ENCODE peak calls at places on chromosomes 11 and 22, in eight cellular contexts. E, L, T, G, N, H, P and O are unnamed samples.

GRCh38 chr11:65776196-65776595 is 4.6 kb downstream of the AP5B1 start:
- DNase-seq in H (no peak), G (no peak), E (no peak), T (no peak), L (no peak), P (no peak), N (peak), O (no peak)

GRCh38 chr11:8963569-8964323 is 496 bp downstream of the TMEM9B start:
- DNase-seq in T (peak), N (no peak), L (peak), P (peak), G (peak), E (peak), H (peak), O (peak)

GRCh38 chr11:68550485-68550817 is 89.9 kb downstream of the PPP6R3 start:
- DNase-seq in T (peak), G (no peak), E (no peak), H (no peak), L (no peak), P (no peak), N (no peak), O (no peak)

GRCh38 chr11:74937696-74938475 is 11.0 kb downstream of the XRRA1 start:
- DNase-seq in T (peak), L (no peak), G (no peak), P (no peak), N (peak), E (no peak), H (no peak), O (no peak)

GRCh38 chr11:2700415-2701211 is 819 bp upstream of the KCNQ1OT1 start:
- DNase-seq in L (peak), G (peak), N (peak), T (peak), P (no peak), E (peak), H (peak), O (peak)

GRCh38 chr11:42253156-42253555 is 793.7 kb upstream of the LRRC4C start:
- DNase-seq in G (no peak), T (no peak), L (no peak), P (no peak), E (no peak), N (no peak), H (no peak), O (no peak)

GRCh38 chr11:72578051-72578450 is 96.2 kb downstream of the PDE2A start:
- DNase-seq in H (no peak), L (no peak), N (no peak), E (no peak), T (no peak), G (no peak), P (no peak), O (no peak)

GRCh38 chr22:36386900-36387663 is 685 bp downstream of the MYH9 start:
- DNase-seq in L (peak), E (peak), N (no peak), T (peak), G (peak), P (no peak), H (no peak), O (peak)

GRCh38 chr22:38169116-38169515 is 12.5 kb downstream of the PLA2G6 start:
- DNase-seq in G (no peak), L (no peak), N (no peak), H (no peak), T (no peak), P (no peak), E (no peak), O (no peak)

GRCh38 chr22:28172948-28173360 is 253.9 kb upstream of the PITPNB start:
- DNase-seq in H (no peak), G (no peak), P (no peak), T (peak), E (no peak), L (no peak), N (no peak), O (no peak)

GRCh38 chr22:24938741-24939341 is 7.7 kb downstream of the LHFPL7 start:
- DNase-seq in N (peak), E (no peak), T (peak), P (peak), L (no peak), G (no peak), H (no peak), O (no peak)

GRCh38 chr22:39567135-39567946 is 3.2 kb upstream of the CACNA1I start:
- DNase-seq in N (no peak), T (no peak), P (peak), G (no peak), H (no peak), L (no peak), E (no peak), O (no peak)

GRCh38 chr11:130601141-130601540 is 152.7 kb downstream of the ADAMTS15 start:
- DNase-seq in T (peak), H (no peak), L (no peak), N (peak), E (peak), P (no peak), G (peak), O (peak)

GRCh38 chr11:90414221-90414620 is 191.4 kb upstream of the CHORDC1 start:
- DNase-seq in T (no peak), P (no peak), G (no peak), E (no peak), H (no peak), N (no peak), L (no peak), O (no peak)

GRCh38 chr11:118703563-118704106 is 24.2 kb upstream of the TREH start:
- DNase-seq in E (no peak), P (no peak), N (no peak), H (no peak), T (no peak), L (no peak), G (no peak), O (no peak)

GRCh38 chr22:30298005-30298701 is 8.8 kb upstream of the CASTOR1 start:
- DNase-seq in G (no peak), N (no peak), E (no peak), L (no peak), T (no peak), P (no peak), H (no peak), O (no peak)

GRCh38 chr22:38383417-38383816 is 66.2 kb upstream of the CSNK1E start:
- DNase-seq in G (no peak), E (no peak), P (no peak), N (no peak), T (no peak), H (no peak), L (no peak), O (no peak)

GRCh38 chr22:21808130-21808529 is 59.3 kb downstream of the MAPK1 start:
- DNase-seq in G (no peak), N (no peak), P (no peak), H (no peak), L (no peak), E (no peak), T (no peak), O (no peak)

GRCh38 chr11:134677338-134677948 is 265.4 kb upstream of the B3GAT1 start:
- DNase-seq in G (no peak), N (no peak), E (no peak), P (no peak), H (no peak), L (peak), T (no peak), O (no peak)

GRCh38 chr11:35651263-35651662 is 11.3 kb upstream of the TRIM44 start:
- DNase-seq in N (no peak), E (no peak), L (no peak), H (no peak), G (no peak), P (no peak), T (no peak), O (no peak)

GRCh38 chr11:1298695-1299492 is 10.5 kb downstream of the TOLLIP start:
- DNase-seq in E (peak), T (peak), P (no peak), H (peak), N (peak), L (peak), G (peak), O (peak)

GRCh38 chr22:22403306-22403705 is 105.2 kb downstream of the ZNF280B start:
- DNase-seq in N (no peak), H (no peak), G (no peak), P (no peak), L (no peak), E (no peak), T (no peak), O (no peak)

GRCh38 chr11:113778111-113778910 is 1.3 kb upstream of the CLDN25 start:
- DNase-seq in T (peak), L (no peak), H (peak), E (no peak), P (no peak), N (peak), G (peak), O (no peak)

GRCh38 chr11:12126352-12127019 is 16.1 kb downstream of the MICAL2 start:
- DNase-seq in G (no peak), H (no peak), N (peak), E (no peak), P (no peak), L (no peak), T (peak), O (no peak)

GRCh38 chr22:37982151-37982838 is 2.1 kb downstream of the SOX10 start:
- DNase-seq in N (no peak), G (no peak), P (no peak), H (no peak), L (no peak), T (no peak), E (no peak), O (no peak)

GRCh38 chr11:1638344-1638743 is 8.8 kb downstream of the KRTAP5-5 start:
- DNase-seq in H (no peak), T (no peak), G (peak), P (no peak), L (peak), E (no peak), N (no peak), O (no peak)

DNA sequence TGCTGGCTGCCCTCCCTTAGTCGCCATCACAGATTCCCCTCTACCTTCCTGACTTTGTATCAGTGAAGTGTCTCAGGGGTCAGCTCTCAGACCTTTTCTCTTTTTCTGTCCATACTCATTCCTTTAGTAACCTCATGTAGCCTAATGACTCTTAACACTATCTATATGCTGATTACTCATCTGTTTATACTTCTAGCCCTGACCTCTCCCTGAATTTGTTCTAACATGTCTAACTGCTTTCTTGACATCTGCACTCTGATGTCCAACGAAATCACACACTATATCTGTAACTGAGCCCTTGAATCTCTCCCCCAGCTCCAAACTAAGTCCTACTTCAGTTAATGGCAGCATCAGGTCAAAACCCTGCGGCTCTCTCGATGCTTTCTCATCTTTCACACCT is 135.8 kb upstream of the TIMP3 start:
- DNase-seq in E (no peak), P (no peak), L (no peak), H (no peak), T (peak), G (no peak), N (peak), O (no peak)
- H3K4me3 ChIP-seq in E (no peak), P (no peak), L (no peak), H (no peak), T (no peak), G (no peak), N (no peak), O (no peak)

GRCh38 chr11:76919887-76920746 is 59.4 kb downstream of the ACER3 start:
- DNase-seq in P (peak), H (peak), L (peak), N (peak), G (peak), T (peak), E (peak), O (peak)

GRCh38 chr11:76916712-76917111 is 56.0 kb downstream of the ACER3 start:
- DNase-seq in E (no peak), L (no peak), T (no peak), N (no peak), G (no peak), H (no peak), P (no peak), O (no peak)

GRCh38 chr11:76919467-76919866 is 58.7 kb downstream of the ACER3 start:
- DNase-seq in G (no peak), N (no peak), T (no peak), L (no peak), H (no peak), P (no peak), E (no peak), O (no peak)

DNA sequence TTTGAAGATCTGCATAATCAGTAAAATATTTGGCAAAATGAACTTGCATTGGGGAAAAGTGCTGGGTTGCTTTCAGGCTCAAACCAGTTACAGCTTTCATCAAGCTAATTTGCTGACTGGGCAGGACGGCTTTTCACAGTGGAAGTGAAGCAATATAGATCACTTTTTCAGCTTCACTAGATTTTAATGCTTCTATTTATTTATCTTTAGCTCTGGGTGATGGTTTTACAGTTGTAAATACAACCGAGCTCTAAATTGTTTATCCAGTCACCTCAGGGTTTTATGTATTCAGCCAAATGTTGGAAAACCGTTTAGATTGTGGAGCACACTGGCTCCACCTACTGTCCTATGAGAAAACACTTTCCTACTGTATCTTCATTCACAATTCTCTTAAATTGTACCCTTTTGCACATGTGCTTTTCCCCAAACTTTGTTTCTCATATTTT is 58.2 kb downstream of the ACER3 start:
- DNase-seq in T (peak), H (no peak), P (peak), E (no peak), L (no peak), N (peak), G (no peak), O (no peak)
- H3K27ac ChIP-seq in T (no peak), H (peak), P (no peak), E (no peak), L (no peak), N (no peak), G (no peak), O (peak)

GRCh38 chr11:128725630-128726461 is 32.0 kb downstream of the FLI1 start:
- DNase-seq in L (no peak), T (peak), P (peak), H (no peak), N (peak), G (no peak), E (no peak), O (no peak)
- H3K4me3 ChIP-seq in L (no peak), T (no peak), P (peak), H (no peak), N (no peak), G (no peak), E (no peak), O (no peak)

GRCh38 chr11:116371146-116371545 is 401.6 kb downstream of the BUD13 start:
- DNase-seq in H (no peak), G (no peak), N (no peak), P (no peak), L (no peak), E (no peak), T (no peak), O (no peak)

GRCh38 chr11:116373107-116373506 is 399.7 kb downstream of the BUD13 start:
- DNase-seq in N (no peak), G (no peak), P (no peak), E (no peak), L (no peak), H (no peak), T (no peak), O (no peak)

GRCh38 chr11:116366451-116366850 is 406.3 kb downstream of the BUD13 start:
- DNase-seq in L (no peak), G (no peak), H (no peak), E (no peak), T (no peak), N (no peak), P (no peak), O (no peak)

GRCh38 chr11:116364357-116364756 is 408.4 kb downstream of the BUD13 start:
- DNase-seq in H (no peak), P (no peak), G (no peak), N (no peak), L (no peak), E (no peak), T (no peak), O (no peak)

DNA sequence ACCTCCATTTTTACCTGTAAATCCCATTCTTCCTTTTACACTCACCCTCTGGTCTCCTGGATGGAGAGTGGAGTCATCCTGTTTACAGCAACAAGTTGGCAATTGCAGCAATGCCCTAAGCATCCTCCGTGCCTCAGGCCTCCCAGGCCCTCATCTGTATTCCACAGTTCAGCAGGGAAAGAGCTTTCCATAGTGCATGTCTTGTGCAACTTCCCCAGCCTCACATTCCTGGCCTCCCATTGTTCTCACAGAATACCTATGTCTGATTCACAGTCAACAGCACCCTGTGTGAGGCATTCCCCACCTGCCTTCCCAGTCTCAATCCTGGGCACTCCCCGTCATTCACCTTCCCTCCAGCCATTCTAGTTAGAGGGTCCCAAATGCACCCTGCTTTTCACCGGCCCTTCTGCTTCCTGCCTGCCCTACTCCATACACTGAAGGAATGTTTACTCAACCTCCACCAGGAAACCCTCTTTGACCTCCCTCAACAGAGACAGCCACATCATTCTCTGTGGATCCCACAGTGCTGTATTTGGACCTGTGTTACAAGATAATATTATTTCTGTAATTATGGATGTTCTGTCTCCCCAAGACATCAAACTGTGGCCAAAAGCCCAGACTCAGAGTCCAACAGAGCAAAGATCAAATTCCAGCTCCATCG is 405.7 kb downstream of the BUD13 start:
- DNase-seq in N (no peak), G (no peak), T (peak), L (no peak), H (no peak), E (no peak), P (no peak), O (no peak)
- H3K27ac ChIP-seq in N (no peak), G (no peak), T (no peak), L (no peak), H (no peak), E (no peak), P (no peak), O (no peak)

GRCh38 chr11:128473631-128474030 is 113.7 kb downstream of the ETS1 start:
- DNase-seq in E (no peak), L (no peak), H (no peak), P (peak), G (no peak), N (no peak), T (no peak), O (no peak)
- H3K4me3 ChIP-seq in E (no peak), L (no peak), H (no peak), P (peak), G (no peak), N (no peak), T (no peak), O (no peak)

GRCh38 chr22:46740910-46741785 is 3.1 kb upstream of the CERK start:
- DNase-seq in H (no peak), T (no peak), G (peak), L (no peak), P (no peak), N (no peak), E (peak), O (no peak)
- H3K27ac ChIP-seq in H (no peak), T (no peak), G (peak), L (no peak), P (no peak), N (no peak), E (peak), O (no peak)

DNA sequence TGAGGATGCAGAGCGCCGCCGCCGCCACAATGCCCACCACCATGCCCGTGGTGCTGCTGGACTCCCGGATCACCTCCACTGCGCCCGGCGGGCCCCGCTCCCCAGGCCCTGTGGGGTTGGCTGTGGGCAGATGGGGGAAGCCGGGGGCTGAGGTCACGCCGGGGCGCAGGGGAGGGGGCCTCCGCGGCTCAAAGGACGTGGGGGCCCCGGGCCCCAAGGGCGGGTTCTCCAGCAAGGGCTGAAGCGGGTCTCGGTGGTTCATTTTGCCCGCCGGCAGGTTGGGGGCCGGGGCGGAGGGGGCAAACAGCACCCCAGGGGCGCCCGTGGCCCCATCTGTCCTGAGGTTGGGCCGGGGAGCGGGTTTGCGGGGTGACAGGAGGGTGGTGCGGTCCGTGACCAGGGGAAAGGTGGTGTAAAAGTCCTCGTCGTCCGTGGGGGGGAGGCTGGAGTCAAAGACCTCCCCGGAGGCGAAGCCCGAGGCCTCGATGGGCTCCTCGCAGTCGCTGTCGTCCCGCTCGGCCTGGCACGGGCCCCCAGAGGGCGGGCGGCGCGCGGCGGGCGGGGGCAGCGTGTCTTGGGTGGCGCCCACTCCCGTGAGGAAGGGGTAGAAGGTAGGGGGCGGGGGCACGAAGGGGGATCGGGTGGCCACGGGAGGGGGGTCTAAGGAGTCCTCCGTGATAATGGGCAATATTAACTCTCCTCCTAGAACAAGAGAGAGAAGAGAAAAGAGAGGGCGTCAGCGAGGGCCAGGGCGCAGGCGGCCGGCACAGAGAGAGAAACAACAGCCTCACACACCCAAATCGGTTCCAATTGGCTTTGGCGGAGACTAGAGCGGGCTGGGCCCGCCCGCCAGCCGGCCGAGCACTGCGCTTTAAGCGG is 16.6 kb downstream of the SLC22A12 start:
- DNase-seq in L (no peak), G (no peak), T (peak), E (peak), P (no peak), N (no peak), H (peak), O (peak)
- H3K4me3 ChIP-seq in L (peak), G (peak), T (no peak), E (no peak), P (no peak), N (peak), H (peak), O (peak)

DNA sequence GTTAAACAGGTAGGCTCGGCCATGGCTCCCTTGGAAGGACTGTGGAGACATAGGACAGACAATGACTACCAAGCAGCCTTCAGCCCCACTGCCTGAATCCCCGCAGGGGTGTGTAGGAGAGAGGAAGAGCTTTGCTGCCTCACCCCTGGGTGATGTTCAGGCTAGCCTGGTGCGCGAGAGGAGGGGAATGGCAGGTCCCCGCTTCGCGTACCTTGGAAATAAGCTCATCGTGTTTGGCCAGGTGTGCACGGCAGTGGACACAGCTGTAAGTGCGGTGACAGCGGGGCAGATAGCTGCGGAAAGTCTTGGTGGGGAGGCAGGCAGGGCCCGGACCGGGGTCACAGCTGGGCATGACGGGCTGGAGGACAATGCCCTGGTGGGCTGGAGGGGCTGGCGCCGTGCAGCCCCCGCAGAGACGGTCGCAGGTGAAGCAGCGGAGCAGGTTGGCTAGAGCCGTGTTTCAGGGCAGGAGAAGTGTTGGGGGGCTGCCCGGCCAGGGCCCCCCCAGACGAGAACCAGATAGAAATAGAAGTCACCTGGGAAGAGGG is 2.9 kb downstream of the YPEL4 start:
- DNase-seq in T (no peak), G (no peak), N (no peak), H (no peak), P (no peak), L (no peak), E (no peak), O (no peak)
- H3K27ac ChIP-seq in T (no peak), G (no peak), N (no peak), H (no peak), P (no peak), L (no peak), E (no peak), O (peak)